ENCODE peak calls at places on chromosomes 12 and 14, in six cellular contexts. K is IMR-90, N is H9, O is HCT116, Y is GM23338, I is astrocyte. J is an unnamed sample. For H3K4me1, the result is how much of the 10 kb centered on the place peaks cover.

GRCh38 chr12:5022465-5023061 is 21.1 kb upstream of the KCNA5 start:
- DNase-seq in O (peak), Y (peak), I (peak), N (peak), K (peak), J (no peak)

GRCh38 chr14:101480747-101481530 is 80.4 kb upstream of the DIO3 start:
- DNase-seq in I (peak), Y (no peak), K (peak), N (peak), O (no peak), J (peak)

GRCh38 chr12:24767016-24767415 is 181.9 kb downstream of the BCAT1 start:
- DNase-seq in N (no peak), O (no peak), I (no peak), Y (no peak), K (no peak), J (peak)

GRCh38 chr12:54991992-54992377 is 7.4 kb upstream of the TESPA1 start:
- DNase-seq in O (no peak), N (no peak), K (no peak), I (no peak), Y (no peak), J (no peak)

GRCh38 chr14:103155013-103155412 is 31.8 kb downstream of the TNFAIP2 start:
- DNase-seq in N (no peak), O (peak), K (peak), I (no peak), Y (no peak), J (no peak)

GRCh38 chr12:89947437-89948265 is 239.0 kb upstream of the ATP2B1 start:
- DNase-seq in K (peak), Y (peak), O (no peak), N (no peak), I (peak), J (no peak)

GRCh38 chr12:93727195-93727811 is 50.1 kb downstream of the CRADD start:
- DNase-seq in N (no peak), K (no peak), O (no peak), I (no peak), Y (no peak), J (no peak)

GRCh38 chr12:42759622-42760273 is 170.2 kb upstream of the PRICKLE1 start:
- DNase-seq in O (no peak), K (peak), N (no peak), Y (no peak), I (peak), J (no peak)

GRCh38 chr12:55728185-55728931 is 451 bp downstream of the CD63 start:
- DNase-seq in Y (peak), K (peak), O (no peak), I (no peak), N (no peak), J (no peak)

GRCh38 chr12:14578646-14579045 is 11.0 kb upstream of the PLBD1 start:
- DNase-seq in Y (no peak), O (no peak), I (no peak), K (no peak), N (no peak), J (no peak)

GRCh38 chr12:127728285-127728684 is 538.7 kb upstream of the TMEM132C start:
- DNase-seq in O (no peak), K (no peak), N (no peak), Y (no peak), I (peak), J (no peak)

GRCh38 chr12:116982721-116983502 is 72.2 kb downstream of the FBXW8 start:
- DNase-seq in O (no peak), I (peak), Y (no peak), K (peak), N (no peak), J (no peak)

GRCh38 chr12:123253606-123254459 is 17.8 kb downstream of the CDK2AP1 start:
- DNase-seq in O (no peak), N (no peak), Y (no peak), I (no peak), K (no peak), J (no peak)

GRCh38 chr14:92503756-92504491 is 9.7 kb upstream of the RIN3 start:
- DNase-seq in I (peak), N (no peak), O (peak), Y (no peak), K (peak), J (peak)

GRCh38 chr12:78641837-78642423 is 222.6 kb upstream of the SYT1 start:
- DNase-seq in K (peak), O (peak), Y (peak), I (no peak), N (no peak), J (no peak)

GRCh38 chr12:125775507-125775906 is 710.3 kb downstream of the AACS start:
- DNase-seq in N (no peak), I (no peak), K (no peak), O (no peak), Y (no peak), J (no peak)

GRCh38 chr12:125776212-125776611 is 711.0 kb downstream of the AACS start:
- DNase-seq in I (no peak), Y (no peak), K (no peak), O (no peak), N (no peak), J (no peak)

GRCh38 chr12:125772403-125772802 is 707.2 kb downstream of the AACS start:
- DNase-seq in O (no peak), I (no peak), N (no peak), Y (no peak), K (no peak), J (no peak)

DNA sequence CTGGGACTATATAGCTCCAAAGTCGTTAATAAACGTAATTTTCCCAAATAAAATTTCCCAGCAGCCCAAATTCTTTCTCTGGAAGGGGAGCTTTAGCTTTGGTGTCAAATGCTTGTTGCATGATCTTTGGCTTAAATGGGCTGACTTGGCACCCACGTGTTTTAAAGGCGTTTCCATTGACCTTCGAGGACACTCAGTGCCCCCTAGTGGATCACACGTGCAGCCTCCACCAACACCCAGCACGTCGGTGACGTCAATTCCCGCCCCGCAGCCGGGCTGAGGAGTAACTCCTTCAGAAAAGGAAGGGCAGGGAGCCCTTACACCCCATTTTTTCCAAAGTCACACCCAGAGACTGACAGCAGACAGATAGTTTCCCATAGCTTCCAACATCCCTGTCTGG is 707.8 kb downstream of the AACS start:
- DNase-seq in K (no peak), Y (peak), N (peak), O (peak), I (no peak), J (no peak)
- H2AFZ ChIP-seq in K (no peak), Y (no peak), N (no peak), O (no peak), I (no peak), J (no peak)

GRCh38 chr12:6369916-6370575 is 5.3 kb downstream of the SCNN1A start:
- DNase-seq in N (no peak), Y (no peak), I (no peak), K (no peak), O (no peak), J (no peak)

GRCh38 chr12:6370576-6370935 is 4.8 kb downstream of the SCNN1A start:
- DNase-seq in O (no peak), I (no peak), Y (no peak), K (no peak), N (peak), J (no peak)

GRCh38 chr12:6368906-6369525 is 6.3 kb downstream of the SCNN1A start:
- DNase-seq in N (no peak), O (no peak), K (no peak), I (no peak), Y (no peak), J (no peak)

GRCh38 chr12:6367065-6367968 is 8.0 kb downstream of the SCNN1A start:
- DNase-seq in Y (no peak), I (no peak), K (peak), O (no peak), N (no peak), J (no peak)

GRCh38 chr12:6367969-6368892 is 7.1 kb downstream of the SCNN1A start:
- DNase-seq in Y (no peak), I (no peak), N (no peak), K (no peak), O (no peak), J (no peak)
- H3K4me1 ChIP-seq in Y (under half), I (under half), N (under half), K (under half), O (half or more), J (half or more)

GRCh38 chr14:51302319-51303030 is 62.4 kb downstream of the TMX1 start:
- DNase-seq in O (no peak), I (peak), Y (no peak), K (no peak), N (no peak), J (no peak)
- H2AFZ ChIP-seq in O (no peak), I (no peak), Y (no peak), K (no peak), N (no peak), J (no peak)

DNA sequence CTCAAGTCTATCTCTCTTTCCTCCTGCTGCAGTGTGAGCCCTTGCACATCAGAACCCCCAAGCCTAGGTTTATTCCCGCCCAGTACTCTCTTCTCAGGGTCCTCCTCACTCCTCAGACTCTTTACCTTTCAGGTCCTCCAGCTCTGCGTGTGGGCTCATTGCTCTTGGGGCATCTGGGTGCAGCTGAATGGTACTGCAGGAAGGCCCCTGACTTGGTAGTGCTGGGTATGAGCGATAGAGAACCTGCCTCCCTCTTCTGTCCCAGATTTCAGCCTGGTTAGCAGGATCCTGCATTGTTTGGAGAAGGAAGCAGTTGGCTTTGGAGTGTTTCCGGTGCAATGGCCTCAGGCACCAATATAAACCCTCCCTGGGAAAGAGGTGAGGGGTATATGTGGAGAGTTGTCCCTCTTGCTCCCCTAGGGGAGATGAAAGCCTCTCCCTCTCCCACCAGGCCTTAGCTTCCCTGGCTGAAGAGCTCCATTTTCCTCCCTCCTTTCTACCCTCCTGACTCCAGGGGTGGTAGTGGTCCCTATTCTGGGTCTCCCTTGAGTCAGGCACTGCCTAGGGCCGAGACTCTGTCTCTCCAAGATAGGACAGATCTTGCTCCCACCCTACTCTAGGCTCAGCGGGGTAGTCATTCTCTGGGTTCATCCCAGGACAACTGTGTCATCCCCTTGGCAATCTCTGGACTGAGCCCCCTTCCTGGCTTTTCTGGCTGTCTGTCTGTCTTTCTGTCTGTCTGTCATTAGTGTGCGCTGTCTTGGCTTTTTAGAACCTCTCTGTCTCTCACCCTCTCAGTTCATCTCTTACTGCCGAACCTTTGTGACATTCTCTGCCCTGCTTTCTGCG is 3.8 kb downstream of the LRP1 start:
- DNase-seq in K (no peak), I (no peak), Y (peak), N (no peak), O (no peak), J (no peak)
- H3K4me1 ChIP-seq in K (under half), I (half or more), Y (half or more), N (under half), O (under half), J (under half)

DNA sequence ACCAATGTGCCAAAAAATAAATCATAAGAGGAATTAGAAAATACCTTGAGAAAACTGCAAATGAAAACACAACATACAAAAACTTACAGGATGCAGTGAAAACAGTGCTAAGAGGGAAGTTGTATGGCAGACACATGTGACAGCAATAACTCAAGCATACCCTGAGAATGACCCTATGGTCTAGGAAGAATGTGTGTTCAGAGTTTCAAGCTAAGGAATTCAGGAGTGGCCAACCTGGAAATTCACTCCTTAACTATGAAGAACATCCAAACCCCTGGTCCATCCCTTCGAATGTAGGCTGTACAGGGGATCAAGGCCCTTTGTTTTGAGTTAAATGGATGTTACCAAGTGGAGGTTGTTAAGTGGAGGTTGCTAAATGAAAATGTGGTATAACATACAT is 16.7 kb upstream of the TTC9 start:
- DNase-seq in K (no peak), I (peak), N (no peak), Y (no peak), O (no peak), J (no peak)
- H2AFZ ChIP-seq in K (no peak), I (no peak), N (no peak), Y (no peak), O (no peak), J (no peak)

GRCh38 chr12:16607895-16608294 is 1.9 kb upstream of the LMO3 start:
- DNase-seq in N (no peak), Y (no peak), K (no peak), I (no peak), O (no peak), J (no peak)
- H3K4me1 ChIP-seq in N (under half), Y (half or more), K (under half), I (under half), O (under half), J (under half)